ENCODE peak calls at places on chromosomes 6 and 20, in four cellular contexts. M, D, H and I are unnamed samples.

GRCh38 chr20:62936996-62937352 is 973 bp upstream of the GID8 start:
- DNase-seq in M (no peak), D (no peak), H (no peak), I (no peak)

GRCh38 chr6:37550436-37550835 is 50.7 kb upstream of the CCDC167 start:
- DNase-seq in M (no peak), D (no peak), H (no peak), I (no peak)

GRCh38 chr6:144335914-144336313 is 50.8 kb downstream of the UTRN start:
- DNase-seq in M (no peak), D (no peak), H (peak), I (no peak)

GRCh38 chr6:15690451-15690961 is 27.7 kb upstream of the DTNBP1 start:
- DNase-seq in M (no peak), D (no peak), H (no peak), I (no peak)

GRCh38 chr20:12928755-12929401 is 79.9 kb upstream of the SPTLC3 start:
- DNase-seq in M (no peak), D (no peak), H (no peak), I (no peak)

GRCh38 chr6:37316071-37316470 is 37.7 kb upstream of the RNF8 start:
- DNase-seq in M (no peak), D (no peak), H (no peak), I (no peak)

GRCh38 chr20:44092551-44093248 is 94.3 kb downstream of the JPH2 start:
- DNase-seq in M (peak), D (no peak), H (no peak), I (peak)

GRCh38 chr6:39425346-39426056 is 103.0 kb upstream of the KCNK16 start:
- DNase-seq in M (no peak), D (no peak), H (no peak), I (no peak)

GRCh38 chr6:13302291-13302690 is 26.0 kb downstream of the TBC1D7 start:
- DNase-seq in M (no peak), D (no peak), H (no peak), I (no peak)

GRCh38 chr6:3205913-3206312 is 21.5 kb downstream of the TUBB2B start:
- DNase-seq in M (no peak), D (no peak), H (no peak), I (no peak)

GRCh38 chr20:47950103-47950502 is 164.8 kb upstream of the SULF2 start:
- DNase-seq in M (no peak), D (no peak), H (no peak), I (no peak)

GRCh38 chr6:44311304-44311703 is 1.8 kb downstream of the AARS2 start:
- DNase-seq in M (no peak), D (no peak), H (no peak), I (no peak)

GRCh38 chr20:54267510-54268003 is 59.7 kb downstream of the PFDN4 start:
- DNase-seq in M (peak), D (peak), H (peak), I (no peak)

GRCh38 chr6:4103929-4104328 is 25.0 kb upstream of the FAM217A start:
- DNase-seq in M (no peak), D (no peak), H (no peak), I (no peak)

GRCh38 chr6:160462551-160463109 is 114.5 kb downstream of the SLC22A3 start:
- DNase-seq in M (no peak), D (no peak), H (no peak), I (no peak)

GRCh38 chr20:4835244-4836177 is 113.8 kb downstream of the PRND start:
- DNase-seq in M (no peak), D (no peak), H (no peak), I (no peak)

GRCh38 chr6:20718705-20719653 is 184.7 kb downstream of the CDKAL1 start:
- DNase-seq in M (no peak), D (no peak), H (no peak), I (no peak)

GRCh38 chr6:27205375-27206278 is 41.9 kb upstream of the PRSS16 start:
- DNase-seq in M (no peak), D (no peak), H (no peak), I (peak)

GRCh38 chr20:39289831-39290230 is 327.7 kb downstream of the DHX35 start:
- DNase-seq in M (no peak), D (no peak), H (no peak), I (no peak)

GRCh38 chr6:137361701-137362100 is 132.5 kb downstream of the OLIG3 start:
- DNase-seq in M (no peak), D (no peak), H (no peak), I (no peak)

GRCh38 chr6:35663447-35664235 is 25.1 kb downstream of the FKBP5 start:
- DNase-seq in M (no peak), D (no peak), H (no peak), I (no peak)

GRCh38 chr6:136524936-136525413 is 25.2 kb downstream of the MAP7 start:
- DNase-seq in M (no peak), D (no peak), H (no peak), I (no peak)

GRCh38 chr6:148343383-148343782 is 745 bp downstream of the SASH1 start:
- DNase-seq in M (no peak), D (no peak), H (no peak), I (no peak)

GRCh38 chr20:24432057-24432456 is 37.4 kb upstream of the SYNDIG1 start:
- DNase-seq in M (no peak), D (no peak), H (no peak), I (no peak)

GRCh38 chr6:158322724-158323560 is 10.7 kb downstream of the TULP4 start:
- DNase-seq in M (no peak), D (no peak), H (no peak), I (peak)

GRCh38 chr20:25346349-25346748 is 44.3 kb downstream of the ABHD12 start:
- DNase-seq in M (no peak), D (no peak), H (no peak), I (no peak)

GRCh38 chr6:162264581-162264980 is 463.0 kb downstream of the PRKN start:
- DNase-seq in M (no peak), D (no peak), H (no peak), I (no peak)

GRCh38 chr6:34657307-34657978 is 39.1 kb downstream of the ILRUN start:
- DNase-seq in M (no peak), D (no peak), H (no peak), I (peak)

GRCh38 chr20:9359561-9360308 is 154.7 kb upstream of the LAMP5 start:
- DNase-seq in M (peak), D (no peak), H (peak), I (peak)

GRCh38 chr6:150628908-150629307 is 29.2 kb downstream of the PLEKHG1 start:
- DNase-seq in M (no peak), D (no peak), H (no peak), I (no peak)

GRCh38 chr6:165568326-165568725 is 94.7 kb downstream of the PDE10A start:
- DNase-seq in M (no peak), D (no peak), H (no peak), I (no peak)

GRCh38 chr20:25320035-25320800 is 70.4 kb downstream of the ABHD12 start:
- DNase-seq in M (no peak), D (no peak), H (no peak), I (no peak)

GRCh38 chr6:21240709-21241108 is 352.8 kb upstream of the SOX4 start:
- DNase-seq in M (no peak), D (no peak), H (no peak), I (no peak)

GRCh38 chr6:53896237-53896636 is 101.4 kb downstream of the LRRC1 start:
- DNase-seq in M (no peak), D (no peak), H (no peak), I (no peak)

GRCh38 chr20:54126809-54127655 is 46.8 kb downstream of the CYP24A1 start:
- DNase-seq in M (no peak), D (no peak), H (no peak), I (no peak)

GRCh38 chr20:47727170-47727880 is 58.0 kb downstream of the SULF2 start:
- DNase-seq in M (no peak), D (no peak), H (no peak), I (no peak)

GRCh38 chr20:3904224-3904623 is 15.0 kb downstream of the PANK2 start:
- DNase-seq in M (no peak), D (no peak), H (no peak), I (no peak)

GRCh38 chr20:21228511-21228910 is 74.6 kb upstream of the XRN2 start:
- DNase-seq in M (no peak), D (no peak), H (no peak), I (no peak)

GRCh38 chr20:57902478-57902877 is 192.7 kb upstream of the PMEPA1 start:
- DNase-seq in M (no peak), D (no peak), H (no peak), I (no peak)
- TF ChIP-seq YY1 in M (no peak), D (no peak), H (no peak), I (no peak)

DNA sequence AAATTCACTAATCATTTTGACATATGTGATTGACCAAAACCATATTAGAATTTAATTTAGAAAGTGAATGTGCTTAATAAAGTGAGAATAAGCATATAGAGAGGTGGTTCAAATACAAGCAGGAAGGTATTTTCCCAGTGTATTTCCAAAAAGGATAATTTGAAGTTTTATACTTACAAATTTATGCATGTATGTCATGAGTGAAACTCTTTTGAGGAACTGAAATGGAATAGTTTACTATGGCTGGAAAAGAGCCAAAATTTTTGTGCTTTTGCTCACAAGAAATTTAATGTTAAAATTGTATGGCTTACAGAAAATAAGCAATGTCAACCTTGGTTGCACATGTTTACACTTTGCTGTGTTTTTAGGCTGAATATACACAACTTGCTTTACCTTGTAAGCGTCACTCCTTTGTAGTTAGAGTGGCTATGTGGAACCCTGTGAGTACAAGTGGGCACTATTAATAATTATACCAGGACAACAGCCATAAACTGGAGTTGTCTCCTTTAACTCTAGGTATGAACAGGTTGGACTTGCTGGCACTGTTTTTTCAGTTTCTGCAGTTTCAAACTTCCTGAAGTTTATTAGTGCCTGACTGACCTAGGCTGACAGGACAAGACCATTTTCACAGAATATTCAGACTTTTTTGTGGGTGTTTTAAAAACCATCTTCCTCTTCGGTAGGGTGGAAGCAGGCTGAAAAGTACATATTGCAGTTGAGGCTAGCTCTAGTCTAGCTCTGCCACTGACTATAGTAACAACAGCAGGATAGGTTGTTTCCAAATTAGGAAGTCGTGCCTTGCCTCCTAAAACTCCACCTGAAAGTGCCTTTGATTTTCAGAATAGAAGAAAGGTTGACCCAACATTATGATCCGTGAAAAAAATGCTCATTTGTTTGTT is 6.0 kb downstream of the AFDN start:
- DNase-seq in M (no peak), D (no peak), H (no peak), I (no peak)
- TF ChIP-seq YY1 in M (no peak), D (no peak), H (no peak), I (no peak)

DNA sequence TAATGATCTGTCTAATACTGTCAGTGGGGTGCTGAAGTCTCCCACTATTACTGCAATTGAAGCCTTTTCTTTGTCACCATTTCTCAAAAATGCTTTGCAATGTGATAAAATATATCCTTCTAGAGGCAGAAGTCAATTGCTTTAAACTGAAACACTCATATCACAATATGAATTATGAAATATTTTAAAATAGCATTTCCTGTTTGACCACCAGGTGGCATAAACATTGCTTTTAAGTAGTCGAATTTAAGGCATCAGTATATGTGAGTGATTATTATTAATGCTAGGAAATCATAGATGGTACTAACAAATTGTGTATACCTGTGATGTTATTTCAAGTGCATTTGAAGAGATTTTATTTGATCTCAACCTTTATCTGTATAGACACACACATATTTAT is 87.5 kb downstream of the MEI4 start:
- DNase-seq in M (no peak), D (no peak), H (peak), I (peak)
- TF ChIP-seq YY1 in M (no peak), D (no peak), H (no peak), I (no peak)

GRCh38 chr6:45929421-45930361 is 86.0 kb downstream of the CLIC5 start:
- DNase-seq in M (no peak), D (no peak), H (no peak), I (no peak)

GRCh38 chr6:45928721-45929305 is 86.8 kb downstream of the CLIC5 start:
- DNase-seq in M (no peak), D (no peak), H (no peak), I (no peak)

GRCh38 chr6:45927421-45928234 is 88.0 kb downstream of the CLIC5 start:
- DNase-seq in M (peak), D (no peak), H (no peak), I (no peak)

GRCh38 chr6:45931254-45931653 is 84.4 kb downstream of the CLIC5 start:
- DNase-seq in M (no peak), D (no peak), H (no peak), I (no peak)

GRCh38 chr6:45930419-45931059 is 85.1 kb downstream of the CLIC5 start:
- DNase-seq in M (no peak), D (no peak), H (peak), I (peak)
- TF ChIP-seq YY1 in M (no peak), D (no peak), H (no peak), I (no peak)

GRCh38 chr6:154297210-154297609 is 59.4 kb downstream of the IPCEF1 start:
- DNase-seq in M (no peak), D (no peak), H (no peak), I (no peak)

GRCh38 chr6:154297711-154298110 is 58.9 kb downstream of the IPCEF1 start:
- DNase-seq in M (no peak), D (no peak), H (no peak), I (no peak)

GRCh38 chr6:154298297-154298696 is 58.3 kb downstream of the IPCEF1 start:
- DNase-seq in M (no peak), D (no peak), H (no peak), I (no peak)

GRCh38 chr6:154302111-154302752 is 54.4 kb downstream of the IPCEF1 start:
- DNase-seq in M (no peak), D (no peak), H (no peak), I (no peak)

GRCh38 chr6:154301086-154301625 is 55.4 kb downstream of the IPCEF1 start:
- DNase-seq in M (no peak), D (no peak), H (no peak), I (no peak)
- TF ChIP-seq YY1 in M (no peak), D (no peak), H (no peak), I (no peak)

DNA sequence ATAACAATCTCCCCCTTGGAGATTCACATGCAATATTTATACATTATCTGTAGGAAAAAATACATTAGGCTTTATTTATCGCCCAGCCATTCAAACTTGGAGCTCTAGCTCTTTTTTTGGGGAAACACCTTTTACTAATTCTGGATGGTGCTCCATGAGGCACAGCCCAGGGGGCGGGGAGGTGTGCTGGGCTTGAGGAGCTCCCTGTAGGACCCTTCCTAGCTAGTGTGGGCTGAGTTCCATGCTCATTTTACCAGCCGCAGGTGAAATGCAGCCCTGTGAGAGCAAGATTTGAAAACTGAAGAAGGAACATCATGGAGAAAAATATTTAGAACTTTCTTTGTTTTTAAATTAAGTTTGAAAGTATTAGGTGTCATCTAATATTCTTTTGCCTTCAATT is 99.6 kb upstream of the POPDC3 start:
- DNase-seq in M (no peak), D (no peak), H (no peak), I (no peak)
- TF ChIP-seq YY1 in M (no peak), D (no peak), H (no peak), I (no peak)

GRCh38 chr6:24718449-24719124 is 367 bp downstream of the C6orf62 start:
- DNase-seq in M (no peak), D (no peak), H (no peak), I (no peak)

GRCh38 chr6:24721461-24722215 is 2.7 kb upstream of the C6orf62 start:
- DNase-seq in M (no peak), D (no peak), H (no peak), I (peak)

GRCh38 chr6:24720604-24721460 is 1.9 kb upstream of the C6orf62 start:
- DNase-seq in M (peak), D (peak), H (peak), I (peak)

GRCh38 chr6:24720131-24720603 is 1.2 kb upstream of the C6orf62 start:
- DNase-seq in M (no peak), D (no peak), H (no peak), I (peak)

DNA sequence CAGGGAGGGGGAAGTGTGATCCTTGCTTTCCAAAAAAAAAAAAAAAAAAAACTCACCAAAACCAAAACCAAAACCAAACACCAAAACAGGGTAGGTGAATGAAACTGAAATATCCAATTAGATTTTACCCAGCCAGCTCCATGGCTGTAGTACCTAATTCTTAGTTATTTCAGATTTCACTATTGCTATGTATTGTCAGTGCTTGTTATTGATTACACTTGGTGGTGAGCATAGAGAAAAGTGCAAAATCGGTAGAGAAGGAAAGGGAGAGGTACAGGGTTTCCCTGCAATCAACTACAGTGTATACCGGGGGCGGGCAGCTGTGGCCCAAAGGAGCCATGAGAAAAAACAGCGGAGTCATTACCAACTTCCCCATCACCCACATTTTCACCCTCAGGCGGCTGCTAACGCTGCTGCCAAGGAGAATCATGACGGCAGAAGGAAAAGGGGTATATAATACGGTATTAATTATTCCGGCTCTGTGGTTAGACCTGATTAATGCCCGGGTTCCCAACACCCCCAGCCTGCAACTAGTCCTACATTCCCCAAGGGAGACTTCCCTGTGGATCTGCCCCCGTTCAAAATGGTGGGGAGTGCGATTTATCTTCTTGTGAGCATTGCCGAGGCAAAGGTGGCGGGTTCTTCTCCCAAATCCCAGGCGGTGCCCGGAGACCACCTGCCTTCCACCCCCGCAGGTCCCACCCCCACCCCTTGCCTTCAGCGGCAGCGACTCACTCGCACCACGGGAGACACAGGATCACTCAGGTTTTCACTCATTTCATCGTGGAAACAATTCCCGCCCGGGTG is at the start of gene C6orf62:
- DNase-seq in M (no peak), D (no peak), H (no peak), I (peak)
- TF ChIP-seq YY1 in M (no peak), D (peak), H (no peak), I (no peak)

GRCh38 chr20:51199920-51200319 is 177.0 kb upstream of the KCNG1 start:
- DNase-seq in M (no peak), D (no peak), H (no peak), I (peak)
- TF ChIP-seq YY1 in M (peak), D (peak), H (peak), I (peak)

GRCh38 chr6:40953486-40953885 is 85.5 kb downstream of the UNC5CL start:
- DNase-seq in M (no peak), D (no peak), H (no peak), I (no peak)
- TF ChIP-seq YY1 in M (no peak), D (no peak), H (no peak), I (no peak)